ENCODE peak calls at places on chromosomes 3 and 15, in eight cellular contexts. V, X, Z, I, O, S, T and H are unnamed samples.

GRCh38 chr3:49611714-49612113 is 57.4 kb downstream of the BSN start:
- DNase-seq in I (no peak), Z (no peak), X (no peak), V (no peak), O (no peak), T (no peak), S (no peak), H (no peak)

GRCh38 chr3:175226444-175226843 is 367.3 kb downstream of the NAALADL2 start:
- DNase-seq in X (no peak), I (no peak), Z (no peak), S (no peak), T (no peak), O (no peak), V (no peak), H (no peak)

GRCh38 chr3:132980102-132980501 is 58.1 kb upstream of the TMEM108 start:
- DNase-seq in O (no peak), I (no peak), Z (no peak), T (no peak), V (no peak), X (no peak), S (no peak), H (no peak)

GRCh38 chr3:44234674-44235268 is 6.9 kb upstream of the TOPAZ1 start:
- DNase-seq in V (no peak), X (no peak), I (no peak), O (no peak), Z (no peak), S (no peak), T (no peak), H (no peak)

GRCh38 chr15:88243156-88243555 is 13.4 kb downstream of the NTRK3 start:
- DNase-seq in Z (no peak), T (no peak), X (no peak), I (no peak), O (no peak), V (no peak), S (no peak), H (no peak)

GRCh38 chr15:72236381-72237285 is 5.6 kb upstream of the PKM start:
- DNase-seq in O (no peak), I (no peak), X (peak), T (no peak), S (no peak), V (no peak), Z (no peak), H (no peak)

GRCh38 chr3:179715582-179715981 is 62.7 kb downstream of the USP13 start:
- DNase-seq in S (no peak), O (no peak), V (no peak), X (peak), Z (no peak), T (no peak), I (no peak), H (no peak)

GRCh38 chr3:168884353-168884903 is 779.1 kb downstream of the MECOM start:
- DNase-seq in T (no peak), X (peak), I (peak), V (no peak), O (peak), S (no peak), Z (peak), H (no peak)

GRCh38 chr3:196641278-196642058 is 2.0 kb downstream of the NRROS start:
- DNase-seq in V (no peak), O (no peak), T (no peak), Z (no peak), I (no peak), S (no peak), X (no peak), H (no peak)

GRCh38 chr15:62183130-62183529 is 18.0 kb upstream of the C2CD4B start:
- DNase-seq in I (no peak), Z (no peak), V (no peak), O (no peak), S (no peak), T (no peak), X (no peak), H (no peak)

GRCh38 chr15:38714309-38715072 is 149.9 kb upstream of the RASGRP1 start:
- DNase-seq in X (peak), S (no peak), T (no peak), V (no peak), O (peak), I (no peak), Z (no peak), H (peak)

GRCh38 chr3:41933154-41933676 is 28.7 kb downstream of the ULK4 start:
- DNase-seq in I (no peak), S (no peak), O (peak), Z (no peak), T (no peak), X (peak), V (no peak), H (no peak)

GRCh38 chr15:85044251-85044853 is 62.7 kb downstream of the PDE8A start:
- DNase-seq in X (peak), Z (peak), I (peak), V (peak), T (peak), O (peak), S (peak), H (peak)

GRCh38 chr3:157088506-157089454 is 71.2 kb downstream of the CCNL1 start:
- DNase-seq in S (no peak), O (peak), X (peak), T (peak), Z (peak), I (peak), V (peak), H (peak)

GRCh38 chr3:153373571-153373970 is 211.5 kb downstream of the RAP2B start:
- DNase-seq in S (no peak), I (no peak), Z (no peak), X (peak), O (no peak), V (no peak), T (no peak), H (no peak)

GRCh38 chr3:13308406-13308805 is 111.7 kb downstream of the NUP210 start:
- DNase-seq in T (peak), I (no peak), O (peak), S (peak), X (peak), V (no peak), Z (peak), H (no peak)

GRCh38 chr3:66572938-66573710 is 72.3 kb upstream of the LRIG1 start:
- DNase-seq in Z (no peak), V (no peak), T (peak), I (no peak), X (no peak), O (no peak), S (no peak), H (no peak)

GRCh38 chr3:60633644-60634043 is 617.6 kb downstream of the FHIT start:
- DNase-seq in Z (no peak), X (no peak), V (no peak), I (no peak), S (no peak), T (no peak), O (no peak), H (no peak)

GRCh38 chr15:66461917-66462316 is 35.6 kb downstream of the SNAPC5 start:
- DNase-seq in X (peak), T (no peak), Z (no peak), I (no peak), V (no peak), O (no peak), S (no peak), H (no peak)
- H3K27ac ChIP-seq in X (no peak), T (peak), Z (no peak), I (no peak), V (no peak), O (no peak), S (no peak), H (no peak)

DNA sequence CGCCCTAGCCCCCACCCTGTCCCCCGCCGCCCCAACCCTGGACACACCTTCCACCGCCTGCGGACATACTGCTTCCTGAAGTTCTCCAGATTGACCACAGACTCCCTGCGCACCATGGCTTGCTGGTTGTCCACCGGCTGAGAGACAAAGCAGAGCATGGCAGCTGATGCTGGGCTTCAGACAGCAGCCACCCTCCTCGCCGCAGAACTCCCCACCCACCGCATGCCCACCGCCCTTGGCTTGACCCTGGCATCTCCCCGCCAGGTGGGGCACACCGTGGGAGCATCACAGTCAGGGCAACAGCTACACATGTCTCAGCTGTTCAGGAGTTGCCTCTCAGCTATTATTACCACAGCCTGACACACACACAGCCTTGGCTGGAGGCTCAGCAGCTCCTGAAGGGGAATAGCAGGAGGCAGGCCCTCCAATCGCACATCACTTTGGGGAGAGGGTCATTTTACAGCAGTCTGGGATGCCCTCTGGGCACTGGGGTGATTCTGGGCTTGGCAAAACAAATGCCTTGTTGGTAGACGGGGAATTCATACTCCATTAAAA is 78.4 kb upstream of the HERC1 start:
- DNase-seq in I (no peak), V (no peak), X (no peak), S (no peak), T (no peak), O (no peak), Z (no peak), H (no peak)
- H3K27ac ChIP-seq in I (no peak), V (no peak), X (no peak), S (no peak), T (no peak), O (no peak), Z (no peak), H (no peak)

DNA sequence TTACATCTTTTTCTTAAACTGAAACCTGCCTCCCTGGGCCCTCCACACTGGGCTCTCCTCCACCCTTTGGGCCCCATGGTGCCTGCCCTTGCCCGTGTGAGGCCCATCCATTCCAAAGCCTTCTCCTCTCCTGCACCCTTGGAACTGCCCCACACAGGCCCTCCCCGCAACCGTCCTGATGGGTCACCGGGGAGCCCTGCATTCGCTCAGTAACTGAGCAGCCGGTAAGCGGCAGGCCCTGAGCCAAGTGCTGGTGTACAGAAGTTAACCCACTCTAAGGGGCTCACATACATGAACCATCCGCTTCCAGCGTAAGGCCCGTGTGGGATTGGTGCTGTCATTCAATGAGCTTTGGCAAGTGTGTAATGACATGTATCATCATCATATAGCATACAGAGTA is 5.4 kb upstream of the LRRC15 start:
- DNase-seq in O (no peak), T (no peak), X (no peak), Z (no peak), I (no peak), V (no peak), S (no peak), H (no peak)
- H3K27ac ChIP-seq in O (no peak), T (no peak), X (no peak), Z (no peak), I (no peak), V (no peak), S (no peak), H (no peak)

GRCh38 chr3:172099495-172099808 is 60.1 kb downstream of the FNDC3B start:
- DNase-seq in S (no peak), X (no peak), Z (no peak), O (no peak), V (no peak), I (no peak), T (no peak), H (no peak)

GRCh38 chr3:172094621-172095557 is 55.5 kb downstream of the FNDC3B start:
- DNase-seq in X (peak), I (no peak), O (peak), S (no peak), V (peak), T (no peak), Z (no peak), H (no peak)

GRCh38 chr3:172098698-172099494 is 59.5 kb downstream of the FNDC3B start:
- DNase-seq in T (no peak), V (no peak), Z (no peak), O (no peak), S (no peak), X (no peak), I (no peak), H (peak)

GRCh38 chr3:172096881-172097420 is 57.6 kb downstream of the FNDC3B start:
- DNase-seq in O (peak), X (peak), V (peak), Z (peak), T (no peak), I (no peak), S (no peak), H (peak)

GRCh38 chr3:172097585-172097984 is 58.2 kb downstream of the FNDC3B start:
- DNase-seq in O (no peak), S (no peak), X (no peak), V (no peak), Z (no peak), T (no peak), I (no peak), H (no peak)
- H3K27ac ChIP-seq in O (peak), S (no peak), X (no peak), V (peak), Z (peak), T (no peak), I (peak), H (no peak)

DNA sequence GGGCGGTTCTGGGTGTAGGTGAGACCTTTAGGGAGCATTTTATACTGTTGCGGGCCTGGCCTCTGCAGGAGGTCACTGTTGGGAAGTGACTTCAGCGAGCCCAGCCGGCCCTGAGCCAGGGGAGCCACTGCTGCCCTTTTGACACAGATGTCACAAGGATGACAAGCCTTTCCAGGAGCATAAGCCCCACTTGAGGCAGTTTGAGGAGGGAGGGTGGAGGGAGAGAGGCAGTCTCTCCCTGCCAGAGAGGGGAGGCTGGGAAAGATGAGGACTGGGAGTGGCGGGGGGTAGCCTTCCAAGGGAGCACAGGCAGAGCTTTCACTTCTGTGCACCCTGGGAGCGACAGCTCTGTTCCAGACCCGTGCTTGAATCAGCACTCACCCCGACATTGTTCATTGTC is 31.0 kb downstream of the IRAK2 start:
- DNase-seq in X (no peak), I (no peak), T (no peak), V (no peak), Z (no peak), S (peak), O (no peak), H (no peak)
- H3K27ac ChIP-seq in X (peak), I (peak), T (no peak), V (no peak), Z (peak), S (peak), O (peak), H (no peak)

GRCh38 chr3:30625541-30626438 is 19.4 kb downstream of the TGFBR2 start:
- DNase-seq in Z (no peak), X (peak), O (no peak), T (peak), S (no peak), I (no peak), V (no peak), H (no peak)
- H3K27ac ChIP-seq in Z (peak), X (peak), O (peak), T (peak), S (no peak), I (peak), V (no peak), H (no peak)

DNA sequence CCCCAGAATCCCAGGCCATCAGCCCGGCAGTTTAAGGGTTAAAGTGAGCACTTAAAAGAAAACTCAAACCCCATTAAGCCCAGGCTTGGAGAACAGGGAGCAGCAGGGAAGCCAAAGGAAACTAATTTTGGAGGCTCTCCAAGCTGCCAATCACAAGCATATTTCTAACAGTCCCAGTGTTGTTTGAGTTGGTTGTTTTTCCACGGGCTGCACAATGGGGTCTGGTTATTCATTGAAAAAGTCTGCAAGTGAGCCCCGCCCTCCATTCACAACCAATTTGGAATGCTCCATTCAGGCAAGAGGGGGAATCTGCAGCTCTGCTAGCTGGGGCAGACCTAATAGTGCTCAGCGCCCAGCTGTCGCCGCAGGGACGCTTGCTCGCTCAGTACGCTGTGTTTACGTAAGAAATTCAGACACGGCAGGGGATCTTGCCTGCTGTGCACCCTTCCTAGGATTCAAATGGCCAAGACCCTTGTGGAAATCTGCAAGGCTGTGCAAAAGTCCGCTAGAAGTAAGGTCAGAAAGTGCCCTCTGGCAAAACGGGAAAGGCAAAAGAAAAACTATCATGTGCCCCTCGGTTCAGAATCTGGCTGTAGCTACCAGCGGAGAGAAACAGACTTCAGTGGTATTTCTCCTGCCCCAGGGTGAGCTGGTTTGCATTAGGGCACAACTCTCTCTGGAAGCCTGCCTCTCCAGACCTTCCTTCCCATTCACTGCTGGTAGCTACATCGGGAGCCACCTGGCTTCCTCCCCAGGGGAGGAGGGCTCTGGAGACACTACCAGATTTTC is 11.0 kb downstream of the ETV5 start:
- DNase-seq in X (peak), V (no peak), Z (peak), S (peak), O (peak), T (peak), I (peak), H (peak)
- H3K27ac ChIP-seq in X (no peak), V (no peak), Z (no peak), S (peak), O (no peak), T (peak), I (peak), H (no peak)